ENCODE peak calls at places on chromosomes 11 and 22, in four cellular contexts. H is astrocyte of the spinal cord, B is A549, M is IMR-90. C is an unnamed sample.

GRCh38 chr11:69002743-69003231 is 10.3 kb downstream of the MRGPRF start:
- DNase-seq in H (no peak), B (no peak), M (no peak), C (no peak)

GRCh38 chr11:126233391-126233790 is 21.8 kb downstream of the FAM118B start:
- DNase-seq in H (no peak), B (no peak), M (peak), C (no peak)

GRCh38 chr11:60946601-60947265 is 5.2 kb downstream of the SLC15A3 start:
- DNase-seq in H (no peak), B (no peak), M (no peak), C (no peak)

GRCh38 chr11:2742611-2743426 is 43.0 kb upstream of the KCNQ1OT1 start:
- DNase-seq in H (no peak), B (no peak), M (no peak), C (no peak)

GRCh38 chr11:63892233-63892632 is 24.7 kb downstream of the RCOR2 start:
- DNase-seq in H (peak), B (no peak), M (peak), C (peak)

GRCh38 chr22:23105304-23105703 is 35.0 kb downstream of the GNAZ start:
- DNase-seq in H (no peak), B (no peak), M (no peak), C (no peak)

GRCh38 chr11:128448487-128448886 is 138.9 kb downstream of the ETS1 start:
- DNase-seq in H (peak), B (peak), M (peak), C (peak)

GRCh38 chr22:38953577-38954413 is 3.6 kb upstream of the APOBEC3A start:
- DNase-seq in H (no peak), B (peak), M (no peak), C (no peak)

GRCh38 chr11:110529043-110529442 is 99.3 kb downstream of the FDX1 start:
- DNase-seq in H (peak), B (peak), M (no peak), C (peak)

GRCh38 chr11:326842-327580 is 6.4 kb upstream of the IFITM3 start:
- DNase-seq in H (peak), B (no peak), M (peak), C (peak)

GRCh38 chr11:114166897-114167323 is 107.4 kb downstream of the ZBTB16 start:
- DNase-seq in H (peak), B (no peak), M (peak), C (peak)

GRCh38 chr11:14499178-14499559 is 442 bp downstream of the COPB1 start:
- DNase-seq in H (peak), B (peak), M (peak), C (peak)

GRCh38 chr11:67271548-67272284 is 5.4 kb downstream of the GRK2 start:
- DNase-seq in H (no peak), B (no peak), M (no peak), C (no peak)

GRCh38 chr11:118895093-118896039 is 11.7 kb downstream of the CXCR5 start:
- DNase-seq in H (no peak), B (no peak), M (no peak), C (no peak)
- H3K4me3 ChIP-seq in H (no peak), B (no peak), M (no peak), C (no peak)

GRCh38 chr11:20387262-20388095 is at the start of gene PRMT3:
- DNase-seq in H (peak), B (peak), M (peak), C (peak)
- TF ChIP-seq CTCF in H (no peak), B (peak), M (no peak), C (no peak)

GRCh38 chr11:95337175-95337957 is 106.4 kb upstream of the SESN3 start:
- DNase-seq in H (peak), B (no peak), M (peak), C (peak)

GRCh38 chr11:95339554-95339953 is 108.6 kb upstream of the SESN3 start:
- DNase-seq in H (peak), B (no peak), M (no peak), C (no peak)

GRCh38 chr11:95335989-95336388 is 105.0 kb upstream of the SESN3 start:
- DNase-seq in H (no peak), B (no peak), M (no peak), C (no peak)

GRCh38 chr11:95337972-95338429 is 107.0 kb upstream of the SESN3 start:
- DNase-seq in H (no peak), B (no peak), M (no peak), C (no peak)

GRCh38 chr11:95338430-95338991 is 107.5 kb upstream of the SESN3 start:
- DNase-seq in H (peak), B (no peak), M (peak), C (peak)
- H3K4me3 ChIP-seq in H (no peak), B (no peak), M (no peak), C (no peak)

DNA sequence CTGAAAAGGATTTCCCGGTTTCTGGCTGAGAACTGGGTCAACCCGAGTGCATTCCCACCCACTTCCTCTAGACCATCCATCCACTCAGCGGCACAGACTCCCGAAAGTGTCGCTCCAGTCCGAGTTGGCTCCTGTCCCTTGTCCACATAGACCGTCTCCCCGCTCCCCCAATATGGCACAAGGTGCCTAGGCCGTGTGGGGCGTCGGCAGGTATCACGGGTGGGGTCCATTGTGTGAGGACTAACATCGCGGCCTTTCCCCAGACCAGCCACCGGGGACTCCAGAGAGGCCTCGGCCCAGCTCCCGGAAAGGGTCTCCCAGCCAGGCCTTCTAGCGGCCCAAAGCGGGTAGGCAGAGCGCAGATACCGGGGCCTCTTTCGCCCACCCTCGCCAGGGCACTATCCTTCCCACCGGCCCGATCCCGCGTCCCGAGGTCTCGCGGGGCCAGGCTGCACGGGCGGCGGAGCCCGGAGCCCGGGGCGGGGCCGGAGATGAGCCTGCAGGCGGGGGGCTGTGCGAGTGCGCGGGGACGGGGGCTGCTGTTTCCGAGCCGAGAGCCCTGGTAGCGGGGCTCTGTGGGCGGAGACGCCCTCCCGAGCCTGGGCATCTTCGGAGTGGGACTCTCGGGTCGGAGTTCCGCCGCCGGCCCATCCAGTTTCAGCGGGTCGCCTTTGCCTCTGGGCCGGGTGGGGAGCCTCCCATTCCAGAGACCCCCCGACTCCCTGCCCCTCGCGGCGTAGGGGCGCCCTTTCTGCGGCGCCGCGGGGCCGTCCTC is 21.1 kb downstream of the SERPINH1 start:
- DNase-seq in H (peak), B (peak), M (peak), C (peak)
- TF ChIP-seq CTCF in H (peak), B (peak), M (peak), C (peak)

DNA sequence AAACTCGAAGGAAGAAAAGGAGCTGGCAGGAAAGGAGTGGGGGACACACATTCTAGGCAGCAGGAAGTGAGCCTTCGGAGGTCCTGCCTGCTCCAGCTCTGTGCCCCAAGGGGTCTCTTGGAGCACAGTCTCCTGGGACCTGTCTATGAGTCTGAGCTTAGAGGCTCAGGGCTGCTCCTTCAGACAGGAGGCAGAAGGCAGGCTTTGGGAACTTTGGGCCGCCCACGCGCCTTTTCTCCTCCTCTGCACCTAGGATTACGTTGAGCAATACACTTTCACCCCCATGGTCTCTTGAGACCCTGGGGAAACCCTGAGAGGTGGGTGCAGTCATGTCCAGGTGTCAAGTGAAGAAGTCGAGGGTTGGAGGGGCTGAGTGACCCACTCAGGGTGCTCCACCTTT is 965 bp downstream of the TCN2 start:
- DNase-seq in H (no peak), B (no peak), M (no peak), C (no peak)
- H3K4me3 ChIP-seq in H (peak), B (no peak), M (no peak), C (peak)

GRCh38 chr11:12771875-12772274 is 97.7 kb downstream of the TEAD1 start:
- DNase-seq in H (no peak), B (no peak), M (peak), C (peak)

GRCh38 chr11:12775955-12776354 is 101.7 kb downstream of the TEAD1 start:
- DNase-seq in H (no peak), B (no peak), M (no peak), C (no peak)

GRCh38 chr11:12772324-12772723 is 98.1 kb downstream of the TEAD1 start:
- DNase-seq in H (no peak), B (no peak), M (no peak), C (no peak)

GRCh38 chr11:12770966-12771597 is 96.9 kb downstream of the TEAD1 start:
- DNase-seq in H (no peak), B (no peak), M (no peak), C (no peak)

GRCh38 chr11:12773591-12773990 is 99.4 kb downstream of the TEAD1 start:
- DNase-seq in H (no peak), B (no peak), M (no peak), C (no peak)
- TF ChIP-seq CTCF in H (no peak), B (no peak), M (no peak), C (no peak)

DNA sequence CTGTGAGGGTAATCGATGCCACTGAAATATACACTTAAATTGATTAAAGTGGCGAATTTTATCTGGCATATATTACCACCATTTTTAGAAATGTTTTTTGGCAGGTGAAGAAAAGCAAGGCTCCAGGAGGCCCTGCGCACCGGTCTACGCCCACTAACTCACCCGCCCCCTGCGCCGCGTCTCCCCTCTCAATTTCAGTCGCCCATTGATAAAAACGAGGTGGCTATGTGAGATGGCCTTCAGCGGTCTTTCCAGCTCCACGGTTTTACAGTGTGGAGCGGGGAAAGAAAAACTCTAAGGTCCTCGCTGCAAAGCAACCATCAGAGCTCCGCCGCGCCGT is 602 bp upstream of the AQP11 start:
- DNase-seq in H (no peak), B (no peak), M (no peak), C (peak)
- H3K4me3 ChIP-seq in H (peak), B (peak), M (peak), C (peak)

GRCh38 chr22:30649430-30650007 is 13.9 kb downstream of the SLC35E4 start:
- DNase-seq in H (peak), B (no peak), M (peak), C (peak)
- TF ChIP-seq CTCF in H (peak), B (no peak), M (no peak), C (no peak)

DNA sequence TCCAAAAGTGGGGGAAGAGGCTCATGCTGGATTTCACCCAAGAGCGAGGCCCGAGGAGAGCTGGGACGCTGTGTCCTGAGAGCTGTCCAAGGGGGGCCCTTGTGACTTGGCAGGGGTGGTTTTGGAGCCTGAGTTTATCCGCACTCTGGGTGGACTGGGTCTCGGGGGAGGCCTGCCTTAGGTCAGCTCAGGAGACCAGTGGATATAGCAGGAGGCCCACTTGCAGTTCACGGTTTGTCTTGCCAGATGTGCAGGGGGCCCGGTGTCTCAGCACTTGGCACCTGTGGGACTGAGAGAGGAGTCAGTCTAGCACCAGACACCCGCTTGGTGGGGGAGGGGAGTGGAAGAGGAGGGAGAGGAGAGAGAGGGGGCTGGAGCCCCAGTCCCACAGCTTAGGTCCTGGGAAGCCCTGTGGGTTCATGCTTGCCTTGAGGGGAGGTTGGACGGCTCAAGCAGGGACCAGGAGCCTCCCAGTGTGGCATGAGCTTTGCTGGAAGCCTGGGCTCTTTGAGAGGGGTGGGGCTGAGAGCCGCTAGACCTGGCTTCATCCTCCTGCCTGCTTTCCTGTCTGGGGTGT is 33.4 kb downstream of the PARVB start:
- DNase-seq in H (no peak), B (no peak), M (no peak), C (peak)
- H3K4me3 ChIP-seq in H (no peak), B (no peak), M (no peak), C (no peak)